ENCODE peak calls at places on chromosomes 1 and 21, in six cellular contexts. One of them, this sample, is unnamed.

GRCh38 chr1:154940880-154941228 is 4.3 kb upstream of the PMVK start:
- DNase-seq in amniotic stem cell: no peak
- DNase-seq in thoracic aorta: no peak
- DNase-seq in body of pancreas: no peak
- DNase-seq in left colon: no peak
- DNase-seq in HuH-7.5: no peak
- DNase-seq in this sample: no peak

GRCh38 chr1:167599839-167600581 is 30.0 kb upstream of the RCSD1 start:
- DNase-seq in amniotic stem cell: no peak
- DNase-seq in thoracic aorta: no peak
- DNase-seq in body of pancreas: peak; percentile 18
- DNase-seq in left colon: no peak
- DNase-seq in HuH-7.5: no peak
- DNase-seq in this sample: no peak

GRCh38 chr1:66951513-66951912 is 26.7 kb downstream of the MIER1 start:
- DNase-seq in amniotic stem cell: peak; percentile 54
- DNase-seq in thoracic aorta: no peak
- DNase-seq in body of pancreas: no peak
- DNase-seq in left colon: no peak
- DNase-seq in HuH-7.5: no peak
- DNase-seq in this sample: peak; percentile 58

GRCh38 chr1:153260473-153260979 is 1.0 kb downstream of the LORICRIN start:
- DNase-seq in amniotic stem cell: no peak
- DNase-seq in thoracic aorta: no peak
- DNase-seq in body of pancreas: no peak
- DNase-seq in left colon: no peak
- DNase-seq in HuH-7.5: no peak
- DNase-seq in this sample: no peak

GRCh38 chr21:43308511-43309283 is 118.2 kb downstream of the SIK1 start:
- DNase-seq in amniotic stem cell: no peak
- DNase-seq in thoracic aorta: no peak
- DNase-seq in body of pancreas: no peak
- DNase-seq in left colon: no peak
- DNase-seq in HuH-7.5: no peak
- DNase-seq in this sample: no peak

GRCh38 chr1:198156745-198157240 is at the start of gene NEK7:
- DNase-seq in amniotic stem cell: peak; percentile 70
- DNase-seq in thoracic aorta: no peak
- DNase-seq in body of pancreas: peak; percentile 86
- DNase-seq in left colon: peak; percentile 88
- DNase-seq in HuH-7.5: peak; percentile 80
- DNase-seq in this sample: peak; percentile 90

GRCh38 chr1:33327587-33328325 is 6.9 kb upstream of the A3GALT2 start:
- DNase-seq in amniotic stem cell: peak; percentile 87
- DNase-seq in thoracic aorta: no peak
- DNase-seq in body of pancreas: no peak
- DNase-seq in left colon: no peak
- DNase-seq in HuH-7.5: no peak
- DNase-seq in this sample: no peak

GRCh38 chr1:17822741-17823426 is 67.8 kb downstream of the ACTL8 start:
- DNase-seq in amniotic stem cell: no peak
- DNase-seq in thoracic aorta: no peak
- DNase-seq in body of pancreas: no peak
- DNase-seq in left colon: no peak
- DNase-seq in HuH-7.5: no peak
- DNase-seq in this sample: no peak

GRCh38 chr1:236523704-236524141 is at the start of gene LGALS8:
- DNase-seq in amniotic stem cell: peak; percentile 46
- DNase-seq in thoracic aorta: peak; percentile 84
- DNase-seq in body of pancreas: peak; percentile 84
- DNase-seq in left colon: peak; percentile 92
- DNase-seq in HuH-7.5: peak; percentile 45
- DNase-seq in this sample: peak; percentile 87

GRCh38 chr1:191174298-191174697 is 696.6 kb upstream of the BRINP3 start:
- DNase-seq in amniotic stem cell: no peak
- DNase-seq in thoracic aorta: no peak
- DNase-seq in body of pancreas: no peak
- DNase-seq in left colon: no peak
- DNase-seq in HuH-7.5: no peak
- DNase-seq in this sample: no peak

GRCh38 chr1:169107673-169108160 is 1.2 kb downstream of the ATP1B1 start:
- DNase-seq in amniotic stem cell: no peak
- DNase-seq in thoracic aorta: no peak
- DNase-seq in body of pancreas: no peak
- DNase-seq in left colon: no peak
- DNase-seq in HuH-7.5: no peak
- DNase-seq in this sample: no peak

GRCh38 chr21:31193761-31194160 is 150.3 kb downstream of the TIAM1 start:
- DNase-seq in amniotic stem cell: no peak
- DNase-seq in thoracic aorta: no peak
- DNase-seq in body of pancreas: no peak
- DNase-seq in left colon: no peak
- DNase-seq in HuH-7.5: no peak
- DNase-seq in this sample: no peak

GRCh38 chr1:7587726-7588456 is 183.2 kb upstream of the VAMP3 start:
- DNase-seq in amniotic stem cell: no peak
- DNase-seq in thoracic aorta: no peak
- DNase-seq in body of pancreas: no peak
- DNase-seq in left colon: no peak
- DNase-seq in HuH-7.5: no peak
- DNase-seq in this sample: no peak

GRCh38 chr1:173113015-173113741 is 62.4 kb upstream of the TNFSF18 start:
- DNase-seq in amniotic stem cell: no peak
- DNase-seq in thoracic aorta: no peak
- DNase-seq in body of pancreas: no peak
- DNase-seq in left colon: no peak
- DNase-seq in HuH-7.5: no peak
- DNase-seq in this sample: no peak

GRCh38 chr1:54278941-54279422 is 79.0 kb downstream of the MRPL37 start:
- DNase-seq in amniotic stem cell: no peak
- DNase-seq in thoracic aorta: peak; percentile 33
- DNase-seq in body of pancreas: no peak
- DNase-seq in left colon: no peak
- DNase-seq in HuH-7.5: no peak
- DNase-seq in this sample: peak; percentile 87

GRCh38 chr1:235960799-235961198 is 94.1 kb upstream of the LYST start:
- DNase-seq in amniotic stem cell: no peak
- DNase-seq in thoracic aorta: no peak
- DNase-seq in body of pancreas: no peak
- DNase-seq in left colon: no peak
- DNase-seq in HuH-7.5: no peak
- DNase-seq in this sample: no peak

GRCh38 chr1:94037392-94038229 is 83.3 kb downstream of the ABCA4 start:
- DNase-seq in amniotic stem cell: no peak
- DNase-seq in thoracic aorta: no peak
- DNase-seq in body of pancreas: no peak
- DNase-seq in left colon: no peak
- DNase-seq in HuH-7.5: no peak
- DNase-seq in this sample: no peak

GRCh38 chr1:76543495-76543894 is 323.8 kb upstream of the ST6GALNAC5 start:
- DNase-seq in amniotic stem cell: no peak
- DNase-seq in thoracic aorta: no peak
- DNase-seq in body of pancreas: no peak
- DNase-seq in left colon: no peak
- DNase-seq in HuH-7.5: no peak
- DNase-seq in this sample: no peak

GRCh38 chr1:208950206-208950605 is 633.3 kb upstream of the CAMK1G start:
- DNase-seq in amniotic stem cell: no peak
- DNase-seq in thoracic aorta: no peak
- DNase-seq in body of pancreas: no peak
- DNase-seq in left colon: no peak
- DNase-seq in HuH-7.5: no peak
- DNase-seq in this sample: no peak

GRCh38 chr1:157505481-157506272 is 46.6 kb downstream of the FCRL5 start:
- DNase-seq in amniotic stem cell: peak; percentile 5
- DNase-seq in thoracic aorta: no peak
- DNase-seq in body of pancreas: peak; percentile 53
- DNase-seq in left colon: peak; percentile 61
- DNase-seq in HuH-7.5: peak; percentile 71
- DNase-seq in this sample: no peak